ENCODE peak calls at places on chromosomes 3 and 15, in four cellular contexts. Q is stomach, W is esophagus muscularis mucosa, V is sigmoid colon. L is an unnamed sample. For H3K4me1, the result is how much of the 10 kb centered on the place peaks cover.

GRCh38 chr3:64743166-64743565 is 55.4 kb upstream of the ADAMTS9 start:
- DNase-seq in Q (no peak), V (no peak), W (no peak), L (no peak)

GRCh38 chr3:138450704-138451424 is 16.4 kb downstream of the ESYT3 start:
- DNase-seq in V (no peak), Q (no peak), W (no peak), L (no peak)

GRCh38 chr3:122609798-122610559 is 32.5 kb downstream of the PARP15 start:
- DNase-seq in W (no peak), V (no peak), Q (no peak), L (no peak)

GRCh38 chr3:129291487-129291886 is 12.8 kb downstream of the HMCES start:
- DNase-seq in V (no peak), Q (no peak), W (no peak), L (no peak)

GRCh38 chr3:51975857-51976549 is 1.1 kb downstream of the ABHD14A start:
- DNase-seq in V (peak), Q (peak), W (no peak), L (no peak)

GRCh38 chr3:188088948-188089685 is 64.8 kb upstream of the LPP start:
- DNase-seq in V (no peak), W (no peak), Q (no peak), L (no peak)

GRCh38 chr3:23877324-23877980 is 39.3 kb downstream of the NKIRAS1 start:
- DNase-seq in Q (no peak), V (no peak), W (no peak), L (no peak)

GRCh38 chr3:151086484-151087456 is 1.3 kb downstream of the MED12L start:
- DNase-seq in W (no peak), Q (peak), V (peak), L (peak)

GRCh38 chr15:51828621-51829359 is 663 bp upstream of the TMOD3 start:
- DNase-seq in Q (no peak), W (no peak), V (no peak), L (no peak)

GRCh38 chr3:178385280-178385952 is 150.8 kb upstream of the KCNMB2 start:
- DNase-seq in W (no peak), V (no peak), Q (no peak), L (no peak)

GRCh38 chr15:62118446-62118964 is 46.6 kb downstream of the C2CD4B start:
- DNase-seq in V (no peak), Q (no peak), W (no peak), L (no peak)

GRCh38 chr3:109559389-109559788 is 222.0 kb upstream of the DPPA4 start:
- DNase-seq in V (no peak), Q (no peak), W (no peak), L (no peak)

GRCh38 chr3:1805331-1805730 is 293.3 kb upstream of the CNTN4 start:
- DNase-seq in Q (no peak), W (no peak), V (no peak), L (no peak)

GRCh38 chr3:145272684-145273083 is 888.3 kb downstream of the PLOD2 start:
- DNase-seq in W (no peak), V (no peak), Q (no peak), L (no peak)

GRCh38 chr3:131794766-131795381 is 239.9 kb downstream of the CPNE4 start:
- DNase-seq in V (no peak), Q (no peak), W (no peak), L (no peak)

GRCh38 chr3:183392166-183393034 is 36.0 kb downstream of the MCF2L2 start:
- DNase-seq in Q (no peak), W (no peak), V (no peak), L (no peak)

GRCh38 chr3:147351301-147351700 is 55.0 kb downstream of the ZIC4 start:
- DNase-seq in Q (no peak), V (no peak), W (no peak), L (no peak)

GRCh38 chr3:99753268-99753975 is 64.2 kb upstream of the CMSS1 start:
- DNase-seq in V (no peak), W (no peak), Q (no peak), L (no peak)

GRCh38 chr15:98868564-98868963 is 139.0 kb downstream of the PGPEP1L start:
- DNase-seq in Q (no peak), W (no peak), V (no peak), L (no peak)

GRCh38 chr3:71102111-71103039 is 481.2 kb downstream of the FOXP1 start:
- DNase-seq in Q (no peak), V (no peak), W (no peak), L (no peak)

GRCh38 chr3:185221203-185221602 is 32.6 kb downstream of the EHHADH start:
- DNase-seq in W (no peak), Q (no peak), V (no peak), L (no peak)

GRCh38 chr3:154931484-154931883 is 148.6 kb upstream of the MME start:
- DNase-seq in Q (no peak), V (no peak), W (no peak), L (no peak)

GRCh38 chr3:36457667-36458066 is 77.4 kb downstream of the STAC start:
- DNase-seq in Q (no peak), W (no peak), V (no peak), L (no peak)

DNA sequence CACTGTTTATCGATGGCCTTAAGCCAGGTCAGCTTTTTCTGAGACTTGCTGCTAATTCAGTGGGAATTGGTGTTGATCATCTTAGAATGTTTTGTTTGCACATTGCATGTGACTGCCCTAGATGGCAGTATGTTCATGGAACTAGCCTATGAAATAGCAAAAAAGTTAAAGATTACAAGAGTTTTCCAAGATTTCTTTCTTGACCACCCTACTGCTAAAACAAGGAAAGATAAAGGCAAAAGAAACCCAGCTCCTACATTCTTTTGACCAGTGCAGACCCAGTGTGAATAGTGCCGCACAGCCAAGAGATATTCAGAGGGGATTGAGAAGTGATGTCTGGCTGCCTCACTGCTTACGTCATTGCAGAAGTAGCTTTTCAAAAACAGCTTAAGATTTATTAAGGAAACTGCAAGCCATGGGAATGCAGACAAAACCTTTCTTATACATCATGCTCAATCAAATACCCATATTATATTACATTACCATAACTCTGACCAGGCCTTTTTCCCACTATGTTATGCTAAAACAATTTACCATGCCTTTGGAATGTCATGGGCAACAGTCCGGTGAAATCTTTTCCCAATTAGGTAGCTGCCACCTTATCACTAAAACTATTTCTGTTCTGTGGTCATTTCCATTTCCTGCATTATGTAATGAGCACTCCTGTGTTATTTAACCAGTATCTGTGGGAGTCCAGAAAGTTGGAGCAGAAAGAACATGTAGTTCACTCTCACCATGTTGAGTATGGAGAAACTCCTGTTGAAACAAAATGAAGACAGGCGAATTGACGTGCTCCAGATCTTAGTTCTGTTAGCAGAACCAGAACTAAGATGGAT is 6.0 kb downstream of the PHLDB2 start:
- DNase-seq in W (no peak), V (no peak), Q (no peak), L (no peak)
- TF ChIP-seq CTCF in W (peak), V (no peak), Q (no peak), L (peak)

GRCh38 chr3:195140816-195141793 is 129.9 kb downstream of the XXYLT1 start:
- DNase-seq in Q (no peak), V (no peak), W (no peak), L (no peak)
- H3K27ac ChIP-seq in Q (no peak), V (no peak), W (no peak), L (no peak)

GRCh38 chr15:73621286-73621826 is 11.8 kb downstream of the NPTN start:
- DNase-seq in W (no peak), V (no peak), Q (no peak), L (no peak)
- H3K4me1 ChIP-seq in W (half or more), V (half or more), Q (under half), L (half or more)

GRCh38 chr3:139561428-139561827 is 21.9 kb upstream of the RBP1 start:
- DNase-seq in Q (no peak), V (no peak), W (no peak), L (no peak)

GRCh38 chr3:139561959-139562676 is 22.6 kb upstream of the RBP1 start:
- DNase-seq in W (peak), V (no peak), Q (no peak), L (no peak)

GRCh38 chr3:139558351-139559170 is 19.0 kb upstream of the RBP1 start:
- DNase-seq in V (no peak), W (peak), Q (no peak), L (no peak)

GRCh38 chr3:139559541-139559940 is 20.0 kb upstream of the RBP1 start:
- DNase-seq in V (no peak), Q (no peak), W (peak), L (no peak)

GRCh38 chr3:139564290-139564861 is 24.8 kb upstream of the RBP1 start:
- DNase-seq in Q (no peak), W (peak), V (no peak), L (no peak)
- TF ChIP-seq CTCF in Q (no peak), W (no peak), V (no peak), L (no peak)

GRCh38 chr15:79682851-79683288 is 213.9 kb downstream of the MTHFS start:
- DNase-seq in V (no peak), W (no peak), Q (no peak), L (no peak)
- H3K27ac ChIP-seq in V (peak), W (no peak), Q (no peak), L (no peak)

DNA sequence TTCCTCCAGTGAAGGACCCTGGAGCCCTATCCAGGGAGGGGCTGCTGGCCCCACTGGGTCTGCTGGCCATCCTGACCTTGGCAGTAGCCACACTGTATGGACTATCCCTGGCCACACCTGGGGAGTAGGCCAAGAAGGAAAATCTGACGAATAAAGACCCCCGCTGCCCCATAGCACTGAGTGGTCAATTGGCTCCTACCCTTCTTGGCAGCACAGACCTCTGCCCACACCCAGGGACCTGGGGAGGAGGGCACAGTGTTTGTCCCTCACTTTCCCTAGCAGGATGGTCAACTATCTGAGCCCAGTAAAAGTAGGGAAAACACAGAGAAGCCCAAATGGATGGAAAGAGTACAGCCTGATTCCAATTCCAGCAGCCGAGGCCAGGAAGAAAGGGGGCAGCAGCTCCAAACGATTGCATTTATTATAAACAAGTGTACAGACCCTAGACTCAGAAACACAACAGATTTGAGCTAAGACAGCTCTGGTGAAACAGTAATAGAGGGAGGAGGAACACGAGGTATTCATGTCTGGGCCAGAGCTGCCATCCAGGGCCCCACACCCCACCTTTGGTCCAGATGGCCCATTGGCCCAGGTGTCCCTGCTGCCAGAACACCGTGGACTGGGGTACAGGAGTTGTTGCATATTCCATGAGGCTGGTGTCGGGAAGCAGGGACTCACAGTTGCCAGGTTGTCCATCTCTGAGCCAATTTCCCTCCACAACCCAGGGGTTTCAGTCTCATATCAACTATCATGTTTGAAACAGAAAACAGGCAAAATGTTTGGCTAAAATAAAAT is 21.1 kb downstream of the ATRIP start:
- DNase-seq in W (no peak), Q (no peak), V (no peak), L (no peak)
- H3K4me1 ChIP-seq in W (half or more), Q (half or more), V (half or more), L (half or more)

L was measured in vagina.